ENCODE peak calls at places on chromosomes 4 and X, in seven cellular contexts. E is sigmoid colon, U is pancreas, Q is foreskin keratinocyte, S is adrenal gland, G is GM12878, R is PC-9. D is an unnamed sample.

GRCh38 chrX:25807022-25807421 is 331.1 kb upstream of the MAGEB18 start:
- DNase-seq in E (no peak), U (no peak), Q (no peak), S (no peak), G (no peak), R (no peak), D (no peak)

GRCh38 chr4:123406862-123407261 is 10.3 kb downstream of the SPRY1 start:
- DNase-seq in E (no peak), U (no peak), Q (no peak), S (no peak), G (no peak), R (no peak), D (no peak)

GRCh38 chr4:110198472-110199419 is at the start of gene ELOVL6:
- DNase-seq in E (peak; percentile 79), U (peak; percentile 70), Q (no peak), S (peak; percentile 70), G (peak; percentile 55), R (peak; percentile 68), D (no peak)

GRCh38 chr4:167210166-167210565 is 24.1 kb downstream of the SPOCK3 start:
- DNase-seq in E (no peak), U (no peak), Q (no peak), S (no peak), G (no peak), R (no peak), D (no peak)

GRCh38 chrX:118652717-118653116 is 74.7 kb upstream of the IL13RA1 start:
- DNase-seq in E (no peak), U (no peak), Q (no peak), S (no peak), G (no peak), R (peak; percentile 74), D (no peak)

GRCh38 chrX:78886550-78886949 is 58.6 kb upstream of the P2RY10 start:
- DNase-seq in E (no peak), U (no peak), Q (no peak), S (no peak), G (peak; percentile 5), R (no peak), D (no peak)

GRCh38 chr4:34220601-34221000 is 2023.7 kb downstream of the ARAP2 start:
- DNase-seq in E (no peak), U (no peak), Q (no peak), S (no peak), G (no peak), R (no peak), D (no peak)

GRCh38 chr4:139115226-139115625 is 61.8 kb downstream of the ELF2 start:
- DNase-seq in E (no peak), U (no peak), Q (no peak), S (no peak), G (no peak), R (no peak), D (no peak)

GRCh38 chr4:107449611-107450369 is 270.2 kb downstream of the PAPSS1 start:
- DNase-seq in E (no peak), U (no peak), Q (no peak), S (no peak), G (no peak), R (no peak), D (no peak)

GRCh38 chrX:68929332-68930150 is 100.7 kb downstream of the EFNB1 start:
- DNase-seq in E (no peak), U (no peak), Q (peak; percentile 22), S (peak; percentile 62), G (no peak), R (peak; percentile 64), D (peak; percentile 20)

GRCh38 chrX:116318672-116319071 is 117.7 kb upstream of the SLC6A14 start:
- DNase-seq in E (no peak), U (no peak), Q (peak; percentile 1), S (no peak), G (no peak), R (peak; percentile 60), D (peak; percentile 20)

GRCh38 chrX:1564750-1565683 is 26.4 kb upstream of the AKAP17A start:
- DNase-seq in E (no peak), U (no peak), Q (no peak), S (no peak), G (no peak), R (no peak), D (no peak)

GRCh38 chr4:189131131-189131530 is 809.5 kb upstream of the FRG1 start:
- DNase-seq in E (no peak), U (no peak), Q (no peak), S (no peak), G (no peak), R (no peak), D (no peak)

GRCh38 chrX:119617511-119618164 is 11.4 kb upstream of the NKRF start:
- DNase-seq in E (no peak), U (no peak), Q (no peak), S (no peak), G (no peak), R (no peak), D (no peak)

GRCh38 chr4:88743696-88744095 is 46.1 kb upstream of the NAP1L5 start:
- DNase-seq in E (no peak), U (no peak), Q (no peak), S (no peak), G (no peak), R (no peak), D (no peak)
- H3K27ac ChIP-seq in E (no peak overlapping the region), U (no peak overlapping the region), Q (no peak overlapping the region), S (no peak overlapping the region), G (no peak overlapping the region), R (no peak overlapping the region), D (no peak overlapping the region)

GRCh38 chr4:41575207-41575606 is 37.2 kb downstream of the LIMCH1 start:
- DNase-seq in E (no peak), U (no peak), Q (peak; percentile 60), S (no peak), G (no peak), R (peak; percentile 96), D (peak; percentile 51)
- H3K27ac ChIP-seq in E (peak overlapping the region; percentile 71), U (no peak overlapping the region), Q (no peak overlapping the region), S (no peak overlapping the region), G (no peak overlapping the region), R (peak overlapping the region; percentile 94), D (peak overlapping the region; percentile 94)

DNA sequence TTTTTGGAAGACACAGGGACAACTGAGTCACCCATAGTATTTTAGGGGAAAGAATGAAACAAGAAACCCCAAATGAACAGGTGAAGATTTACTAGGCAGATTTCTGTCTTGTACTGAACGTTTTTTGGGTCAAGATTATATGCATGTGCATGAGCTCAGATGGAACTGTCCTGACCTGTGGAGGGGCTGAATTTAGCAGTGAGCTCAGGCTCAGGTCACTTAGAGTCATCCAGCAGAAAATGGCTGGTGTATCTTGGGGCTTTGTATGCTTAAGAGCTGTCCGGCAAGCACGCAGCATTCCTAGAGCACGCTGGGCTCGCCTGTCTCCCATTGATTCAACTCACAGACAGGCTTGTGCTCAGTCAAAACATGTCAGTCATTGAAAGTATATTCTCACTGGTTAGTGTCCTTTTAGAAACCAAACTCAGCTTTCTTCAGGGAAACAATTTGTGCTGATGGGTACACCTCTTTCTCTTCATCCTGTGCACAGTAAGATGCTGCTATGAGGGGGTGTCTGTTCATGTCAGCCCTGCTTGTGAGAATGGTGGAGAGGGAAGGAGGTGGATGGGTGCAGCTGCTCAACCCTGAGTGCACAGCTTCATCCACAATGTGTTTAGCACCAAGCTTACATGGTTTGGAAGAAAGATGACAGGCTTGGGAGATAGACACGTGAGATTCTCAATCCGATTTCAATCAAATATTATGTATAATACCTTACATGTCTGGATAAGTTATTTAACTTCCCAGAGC is 47.5 kb upstream of the PDLIM3 start:
- DNase-seq in E (no peak), U (no peak), Q (peak; percentile 12), S (no peak), G (no peak), R (no peak), D (no peak)
- H3K27ac ChIP-seq in E (no peak overlapping the region), U (no peak overlapping the region), Q (no peak overlapping the region), S (no peak overlapping the region), G (no peak overlapping the region), R (no peak overlapping the region), D (no peak overlapping the region)

GRCh38 chr4:8016527-8016926 is 76.9 kb upstream of the AFAP1 start:
- DNase-seq in E (no peak), U (no peak), Q (no peak), S (no peak), G (no peak), R (no peak), D (no peak)

GRCh38 chr4:8023696-8024033 is 84.0 kb upstream of the AFAP1 start:
- DNase-seq in E (no peak), U (no peak), Q (no peak), S (no peak), G (no peak), R (peak; percentile 22), D (no peak)

GRCh38 chr4:8022767-8023695 is 83.4 kb upstream of the AFAP1 start:
- DNase-seq in E (no peak), U (no peak), Q (no peak), S (no peak), G (no peak), R (peak; percentile 19), D (no peak)

GRCh38 chr4:8021796-8022195 is 82.1 kb upstream of the AFAP1 start:
- DNase-seq in E (no peak), U (no peak), Q (no peak), S (no peak), G (no peak), R (peak; percentile 29), D (no peak)

GRCh38 chr4:8019396-8020365 is 80.0 kb upstream of the AFAP1 start:
- DNase-seq in E (no peak), U (peak; percentile 43), Q (peak; percentile 21), S (no peak), G (no peak), R (peak; percentile 65), D (peak; percentile 56)
- H3K27ac ChIP-seq in E (no peak overlapping the region), U (no peak overlapping the region), Q (peak overlapping the region; percentile 79), S (no peak overlapping the region), G (no peak overlapping the region), R (no peak overlapping the region), D (no peak overlapping the region)

D was measured in epithelial cell of prostate.